ENCODE peak calls at places on chromosome 18, in six cellular contexts. T, U, D, V, E and R are unnamed samples.
A peak's percentile ranks its signal among the peaks of the same experiment; 100 is the strongest.

GRCh38 chr18:12628706-12629702 is 28.9 kb downstream of the SPIRE1 start:
- DNase-seq in T (no peak), U (no peak), D (no peak), V (no peak), E (no peak), R (no peak)

GRCh38 chr18:295756-296155 is 27.9 kb upstream of the THOC1 start:
- DNase-seq in T (no peak), U (no peak), D (no peak), V (no peak), E (no peak), R (no peak)

GRCh38 chr18:6009751-6010150 is 114.4 kb upstream of the TMEM200C start:
- DNase-seq in T (no peak), U (no peak), D (no peak), V (no peak), E (no peak), R (no peak)

GRCh38 chr18:72613589-72613988 is 69.4 kb upstream of the CBLN2 start:
- DNase-seq in T (no peak), U (no peak), D (no peak), V (no peak), E (no peak), R (no peak)

GRCh38 chr18:64032312-64032711 is 62.4 kb downstream of the SERPINB8 start:
- DNase-seq in T (no peak), U (no peak), D (no peak), V (no peak), E (no peak), R (no peak)

GRCh38 chr18:50578030-50578429 is 18.1 kb downstream of the MAPK4 start:
- DNase-seq in T (no peak), U (no peak), D (no peak), V (no peak), E (no peak), R (no peak)

GRCh38 chr18:49585781-49586663 is 24.2 kb downstream of the LIPG start:
- DNase-seq in T (no peak), U (no peak), D (no peak), V (no peak), E (no peak), R (peak; percentile 38)

GRCh38 chr18:52288403-52289004 is 51.5 kb upstream of the DCC start:
- DNase-seq in T (peak; percentile 11), U (no peak), D (no peak), V (peak; percentile 10), E (peak; percentile 17), R (peak; percentile 76)

GRCh38 chr18:66894851-66895250 is 291.0 kb upstream of the CDH19 start:
- DNase-seq in T (no peak), U (no peak), D (no peak), V (no peak), E (no peak), R (no peak)

GRCh38 chr18:32763306-32763705 is 9.5 kb downstream of the KLHL14 start:
- DNase-seq in T (no peak), U (no peak), D (no peak), V (no peak), E (no peak), R (no peak)

GRCh38 chr18:49618741-49619392 is 57.0 kb downstream of the LIPG start:
- DNase-seq in T (no peak), U (no peak), D (no peak), V (no peak), E (no peak), R (no peak)

GRCh38 chr18:59067873-59068272 is 71.8 kb upstream of the SEC11C start:
- DNase-seq in T (peak; percentile 59), U (no peak), D (no peak), V (peak; percentile 6), E (no peak), R (peak; percentile 73)

GRCh38 chr18:56789004-56789888 is 138.1 kb downstream of the WDR7 start:
- DNase-seq in T (peak; percentile 36), U (peak; percentile 23), D (no peak), V (peak; percentile 48), E (peak; percentile 33), R (peak; percentile 81)

GRCh38 chr18:10086458-10086857 is 172.6 kb downstream of the VAPA start:
- DNase-seq in T (no peak), U (no peak), D (no peak), V (no peak), E (no peak), R (no peak)

GRCh38 chr18:80033181-80034067 is 810 bp upstream of the RBFA start:
- DNase-seq in T (peak; percentile 16), U (no peak), D (no peak), V (no peak), E (no peak), R (peak; percentile 84)

GRCh38 chr18:25935356-25935755 is 155.1 kb downstream of the SS18 start:
- DNase-seq in T (no peak), U (no peak), D (no peak), V (no peak), E (no peak), R (no peak)

GRCh38 chr18:12397793-12398192 is 9.9 kb upstream of the PRELID3A start:
- DNase-seq in T (no peak), U (no peak), D (no peak), V (no peak), E (no peak), R (no peak)

GRCh38 chr18:3347286-3347803 is 85.4 kb downstream of the MYL12B start:
- DNase-seq in T (no peak), U (no peak), D (no peak), V (no peak), E (no peak), R (no peak)

GRCh38 chr18:2169656-2170055 is 401.6 kb downstream of the METTL4 start:
- DNase-seq in T (no peak), U (no peak), D (no peak), V (no peak), E (no peak), R (no peak)

GRCh38 chr18:59915606-59916005 is 15.8 kb downstream of the PMAIP1 start:
- DNase-seq in T (no peak), U (no peak), D (no peak), V (no peak), E (no peak), R (no peak)

DNA sequence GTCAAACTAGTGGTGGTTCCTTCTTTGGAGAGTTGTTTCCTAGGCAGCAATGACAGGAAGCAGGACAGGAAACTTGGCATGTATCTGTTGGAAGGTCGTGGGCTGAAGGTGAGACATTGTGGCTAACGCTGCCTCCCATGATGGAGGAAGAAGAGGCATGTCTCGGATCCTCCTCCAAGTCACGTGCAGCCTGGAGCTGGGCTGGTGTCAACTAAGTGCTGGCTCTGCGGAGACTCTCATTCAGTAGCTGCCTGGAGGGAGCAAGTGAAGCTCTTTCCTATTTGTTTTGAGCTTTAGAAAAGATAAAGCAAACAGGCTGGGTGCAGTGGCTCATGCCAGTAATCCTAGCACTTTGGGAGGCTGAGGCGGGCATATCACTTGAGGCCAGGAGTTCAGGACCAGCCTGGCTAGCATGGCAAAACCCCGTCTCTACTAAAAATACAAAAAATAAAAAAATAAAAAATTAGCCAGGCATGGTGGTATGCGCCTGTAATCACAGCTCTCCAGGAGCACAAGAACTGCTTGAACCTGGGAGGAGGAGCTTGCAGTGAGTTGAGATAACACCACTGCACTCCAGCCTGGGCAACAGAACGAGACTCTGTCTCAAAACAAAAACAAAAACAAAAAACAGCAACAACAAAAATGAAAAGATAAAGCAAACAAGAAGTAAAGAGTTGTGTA is 28.2 kb upstream of the INO80C start:
- DNase-seq in T (no peak), U (no peak), D (no peak), V (no peak), E (no peak), R (peak; percentile 21)
- H3K4me2 ChIP-seq in T (peak overlapping the region; percentile 45), U (no peak overlapping the region), D (no peak overlapping the region), V (no peak overlapping the region), E (peak overlapping the region; percentile 62), R (peak overlapping the region; percentile 58)

GRCh38 chr18:22626771-22627170 is 209.1 kb upstream of the CTAGE1 start:
- DNase-seq in T (no peak), U (no peak), D (no peak), V (no peak), E (no peak), R (no peak)

GRCh38 chr18:22624171-22624570 is 206.5 kb upstream of the CTAGE1 start:
- DNase-seq in T (no peak), U (no peak), D (no peak), V (no peak), E (no peak), R (no peak)

GRCh38 chr18:22627506-22627905 is 209.8 kb upstream of the CTAGE1 start:
- DNase-seq in T (no peak), U (no peak), D (no peak), V (no peak), E (no peak), R (no peak)

GRCh38 chr18:22625406-22625805 is 207.7 kb upstream of the CTAGE1 start:
- DNase-seq in T (no peak), U (no peak), D (no peak), V (no peak), E (no peak), R (no peak)

GRCh38 chr18:22623513-22623912 is 205.8 kb upstream of the CTAGE1 start:
- DNase-seq in T (no peak), U (no peak), D (no peak), V (no peak), E (no peak), R (no peak)
- TF ChIP-seq REST in T (no peak), U (no peak), D (no peak), V (no peak), E (no peak), R (no peak)

GRCh38 chr18:8860845-8861642 is 155.7 kb downstream of the MTCL1 start:
- DNase-seq in T (no peak), U (no peak), D (no peak), V (no peak), E (no peak), R (no peak)
- H3K4me2 ChIP-seq in T (no peak overlapping the region), U (no peak overlapping the region), D (no peak overlapping the region), V (no peak overlapping the region), E (no peak overlapping the region), R (no peak overlapping the region)

GRCh38 chr18:24115628-24116027 is 23.2 kb upstream of the CABYR start:
- DNase-seq in T (no peak), U (no peak), D (no peak), V (no peak), E (no peak), R (no peak)
- TF ChIP-seq REST in T (no peak), U (no peak), D (no peak), V (no peak), E (no peak), R (no peak)

DNA sequence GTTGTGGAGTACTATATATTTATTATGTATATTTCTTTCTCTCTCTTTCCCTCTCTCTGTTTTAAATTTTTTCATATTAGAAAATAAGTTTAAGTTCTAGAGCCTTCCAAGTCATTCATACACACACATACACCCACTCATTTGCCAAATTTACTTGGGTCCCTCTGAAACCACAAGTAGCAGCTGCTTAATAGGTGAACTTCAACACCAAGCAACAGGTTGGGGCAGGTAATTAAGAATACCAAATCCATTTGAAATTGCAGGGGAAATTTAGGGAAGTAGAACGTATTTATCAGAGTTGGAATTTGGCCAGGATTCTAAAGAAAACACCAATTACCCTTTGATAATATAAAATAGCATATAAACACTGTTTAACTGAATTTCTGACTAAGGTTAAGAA is 75.0 kb upstream of the RBBP8 start:
- DNase-seq in T (no peak), U (no peak), D (no peak), V (no peak), E (no peak), R (no peak)
- H3K4me2 ChIP-seq in T (no peak overlapping the region), U (no peak overlapping the region), D (no peak overlapping the region), V (no peak overlapping the region), E (no peak overlapping the region), R (no peak overlapping the region)